ENCODE peak calls at places on chromosomes 6 and 20, in seven cellular contexts. Y is fibroblast of lung, K is IMR-90, A is pancreas, X is iPS DF 6.9, Z is hepatocyte, L is PC-9. J is an unnamed sample.

GRCh38 chr6:167007930-167008329 is 8.7 kb downstream of the CEP43 start:
- DNase-seq in Y (no peak), K (no peak), A (no peak), X (no peak), Z (no peak), L (no peak), J (no peak)

GRCh38 chr20:47502271-47502730 is 614 bp downstream of the NCOA3 start:
- DNase-seq in Y (no peak), K (peak; percentile 8), A (no peak), X (no peak), Z (peak; percentile 37), L (peak; percentile 20), J (no peak)

GRCh38 chr6:141677598-141678211 is 455.0 kb upstream of the GJE1 start:
- DNase-seq in Y (peak; percentile 68), K (peak; percentile 47), A (no peak), X (no peak), Z (peak; percentile 63), L (no peak), J (no peak)

GRCh38 chr20:59291740-59292139 is 8.7 kb upstream of the EDN3 start:
- DNase-seq in Y (no peak), K (no peak), A (no peak), X (no peak), Z (peak; percentile 44), L (no peak), J (no peak)

GRCh38 chr20:48826064-48826463 is 1.7 kb downstream of the PREX1 start:
- DNase-seq in Y (no peak), K (no peak), A (no peak), X (no peak), Z (no peak), L (no peak), J (no peak)

GRCh38 chr20:13661070-13661687 is 22.4 kb upstream of the TASP1 start:
- DNase-seq in Y (peak; percentile 24), K (no peak), A (no peak), X (no peak), Z (no peak), L (no peak), J (no peak)

GRCh38 chr6:25482996-25483395 is 169.0 kb upstream of the SCGN start:
- DNase-seq in Y (peak; percentile 52), K (peak; percentile 23), A (no peak), X (no peak), Z (no peak), L (no peak), J (no peak)

GRCh38 chr6:38933426-38933825 is 115.2 kb upstream of the GLP1R start:
- DNase-seq in Y (peak; percentile 13), K (peak; percentile 4), A (no peak), X (no peak), Z (peak; percentile 40), L (no peak), J (no peak)

GRCh38 chr6:137849709-137850093 is 17.4 kb upstream of the TNFAIP3 start:
- DNase-seq in Y (no peak), K (no peak), A (no peak), X (no peak), Z (no peak), L (no peak), J (no peak)

GRCh38 chr6:141610741-141611140 is 522.0 kb upstream of the GJE1 start:
- DNase-seq in Y (peak; percentile 12), K (peak; percentile 51), A (no peak), X (no peak), Z (no peak), L (peak; percentile 1), J (no peak)

GRCh38 chr20:59149678-59150504 is 13.7 kb upstream of the ZNF831 start:
- DNase-seq in Y (no peak), K (no peak), A (no peak), X (no peak), Z (peak; percentile 28), L (no peak), J (no peak)

GRCh38 chr20:24965065-24965919 is 16.2 kb downstream of the CST7 start:
- DNase-seq in Y (no peak), K (no peak), A (peak; percentile 39), X (no peak), Z (no peak), L (no peak), J (no peak)

GRCh38 chr6:15254074-15254975 is 8.5 kb downstream of the JARID2 start:
- DNase-seq in Y (peak; percentile 33), K (no peak), A (no peak), X (no peak), Z (no peak), L (no peak), J (no peak)

GRCh38 chr6:105794870-105795269 is 291.3 kb upstream of the PRDM1 start:
- DNase-seq in Y (no peak), K (no peak), A (no peak), X (no peak), Z (no peak), L (no peak), J (no peak)

GRCh38 chr6:29625337-29625930 is 7.5 kb downstream of the GABBR1 start:
- DNase-seq in Y (no peak), K (no peak), A (no peak), X (no peak), Z (no peak), L (no peak), J (no peak)
- H3K4me1 ChIP-seq in Y (peaks cover 6% of the 10 kb centered on the region), K (peaks cover 7% of the 10 kb centered on the region), A (no peaks in the 10 kb centered on the region), X (peaks cover 17% of the 10 kb centered on the region), Z (peaks cover 10% of the 10 kb centered on the region), L (no peaks in the 10 kb centered on the region), J (no peaks in the 10 kb centered on the region)

GRCh38 chr20:62602550-62602949 is 39.8 kb upstream of the SLCO4A1 start:
- DNase-seq in Y (no peak), K (no peak), A (no peak), X (no peak), Z (no peak), L (peak; percentile 71), J (no peak)
- H3K4me3 ChIP-seq in Y (no peak overlapping the region), K (no peak overlapping the region), A (no peak overlapping the region), X (no peak overlapping the region), Z (no peak overlapping the region), L (no peak overlapping the region), J (no peak overlapping the region)

GRCh38 chr20:64211874-64212658 is 43.5 kb upstream of the PCMTD2 start:
- DNase-seq in Y (no peak), K (no peak), A (no peak), X (no peak), Z (no peak), L (no peak), J (no peak)
- H3K27ac ChIP-seq in Y (no peak overlapping the region), K (no peak overlapping the region), A (peak overlapping the region; percentile 35), X (no peak overlapping the region), Z (peak overlapping the region; percentile 60), L (no peak overlapping the region), J (no peak overlapping the region)

GRCh38 chr6:13834762-13835161 is 20.4 kb upstream of the MCUR1 start:
- DNase-seq in Y (no peak), K (no peak), A (no peak), X (no peak), Z (no peak), L (no peak), J (no peak)
- H3K4me1 ChIP-seq in Y (no peaks in the 10 kb centered on the region), K (no peaks in the 10 kb centered on the region), A (no peaks in the 10 kb centered on the region), X (no peaks in the 10 kb centered on the region), Z (no peaks in the 10 kb centered on the region), L (no peaks in the 10 kb centered on the region), J (peaks cover 1% of the 10 kb centered on the region)

GRCh38 chr20:36543187-36544133 is 2.1 kb downstream of the MYL9 start:
- DNase-seq in Y (peak; percentile 83), K (peak; percentile 83), A (no peak), X (no peak), Z (no peak), L (no peak), J (peak; percentile 94)

GRCh38 chr20:36546111-36546736 is 4.9 kb downstream of the MYL9 start:
- DNase-seq in Y (no peak), K (no peak), A (no peak), X (no peak), Z (no peak), L (no peak), J (peak; percentile 43)

GRCh38 chr20:36542516-36543186 is 1.3 kb downstream of the MYL9 start:
- DNase-seq in Y (no peak), K (no peak), A (no peak), X (no peak), Z (no peak), L (no peak), J (peak; percentile 69)

GRCh38 chr20:36542019-36542488 is 735 bp downstream of the MYL9 start:
- DNase-seq in Y (peak; percentile 60), K (peak; percentile 70), A (no peak), X (no peak), Z (peak; percentile 58), L (peak; percentile 25), J (peak; percentile 75)

GRCh38 chr20:36544134-36545018 is 3.1 kb downstream of the MYL9 start:
- DNase-seq in Y (peak; percentile 63), K (peak; percentile 68), A (no peak), X (no peak), Z (no peak), L (no peak), J (peak; percentile 91)
- H3K4me3 ChIP-seq in Y (no peak overlapping the region), K (peak overlapping the region; percentile 89), A (no peak overlapping the region), X (no peak overlapping the region), Z (no peak overlapping the region), L (no peak overlapping the region), J (peak overlapping the region; percentile 94)

GRCh38 chr6:158805698-158806373 is 13.3 kb downstream of the EZR start:
- DNase-seq in Y (no peak), K (no peak), A (no peak), X (no peak), Z (no peak), L (no peak), J (no peak)
- H3K27ac ChIP-seq in Y (no peak overlapping the region), K (no peak overlapping the region), A (no peak overlapping the region), X (no peak overlapping the region), Z (no peak overlapping the region), L (peak overlapping the region; percentile 92), J (no peak overlapping the region)

DNA sequence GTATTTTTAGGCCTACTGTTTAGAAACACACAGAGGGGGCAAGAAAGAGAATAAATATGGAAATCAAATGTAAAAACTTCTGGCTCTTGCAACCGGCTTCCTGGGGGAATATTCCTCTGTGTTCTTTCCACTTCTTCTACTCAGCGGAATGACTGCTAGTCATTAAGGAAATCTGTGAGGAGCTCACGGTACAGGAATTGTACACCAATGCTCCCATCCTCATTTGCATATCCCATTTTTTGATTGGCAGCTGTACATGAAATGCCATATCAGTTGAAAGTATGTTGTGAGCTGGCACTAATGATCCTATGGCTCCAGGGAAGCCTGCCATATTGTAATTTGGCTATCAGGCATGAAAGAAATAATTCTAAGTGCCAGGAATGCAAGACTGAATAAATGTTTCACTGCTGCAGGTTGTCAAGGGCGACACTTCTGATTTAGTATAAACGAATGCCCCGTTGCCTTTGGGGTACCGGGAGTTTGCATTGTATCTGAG is 207.4 kb downstream of the ZNF217 start:
- DNase-seq in Y (no peak), K (no peak), A (no peak), X (no peak), Z (no peak), L (no peak), J (no peak)
- H3K4me1 ChIP-seq in Y (no peaks in the 10 kb centered on the region), K (no peaks in the 10 kb centered on the region), A (no peaks in the 10 kb centered on the region), X (no peaks in the 10 kb centered on the region), Z (no peaks in the 10 kb centered on the region), L (no peaks in the 10 kb centered on the region), J (no peaks in the 10 kb centered on the region)

GRCh38 chr6:30102701-30103629 is 9.9 kb downstream of the TRIM31 start:
- DNase-seq in Y (peak; percentile 84), K (peak; percentile 80), A (peak; percentile 85), X (no peak), Z (peak; percentile 94), L (peak; percentile 85), J (peak; percentile 90)
- H3K4me3 ChIP-seq in Y (peak overlapping the region; percentile 28), K (peak overlapping the region; percentile 30), A (peak overlapping the region; percentile 41), X (peak overlapping the region; percentile 33), Z (peak overlapping the region; percentile 19), L (peak overlapping the region; percentile 55), J (peak overlapping the region; percentile 1)